ENCODE peak calls at places on chromosomes 7 and 10, in eight cellular contexts. One of them, this sample, is unnamed.
A peak's percentile ranks its signal among the peaks of the same experiment; 100 is the strongest.

GRCh38 chr7:26090927-26091519 is 61.0 kb upstream of the NFE2L3 start:
- DNase-seq in fibroblast of pulmonary artery: peak; percentile 81
- DNase-seq in fibroblast of the aortic adventitia: peak; percentile 81
- DNase-seq in GOT3: no peak
- DNase-seq in substantia nigra: no peak
- DNase-seq in fibroblast of lung: peak; percentile 84
- DNase-seq in NCI-H1092: peak; percentile 66
- DNase-seq in dermis blood vessel endothelial cell: peak; percentile 81
- DNase-seq in this sample: peak; percentile 84

GRCh38 chr7:16826061-16826460 is 21.3 kb upstream of the AGR2 start:
- DNase-seq in substantia nigra: no peak
- DNase-seq in dermis blood vessel endothelial cell: no peak
- DNase-seq in fibroblast of pulmonary artery: no peak
- DNase-seq in fibroblast of the aortic adventitia: no peak
- DNase-seq in GOT3: no peak
- DNase-seq in fibroblast of lung: no peak
- DNase-seq in NCI-H1092: no peak
- DNase-seq in this sample: no peak

GRCh38 chr7:117219485-117219884 is 103.4 kb downstream of the WNT2 start:
- DNase-seq in fibroblast of lung: peak; percentile 28
- DNase-seq in fibroblast of pulmonary artery: peak; percentile 18
- DNase-seq in fibroblast of the aortic adventitia: peak; percentile 40
- DNase-seq in GOT3: no peak
- DNase-seq in dermis blood vessel endothelial cell: no peak
- DNase-seq in NCI-H1092: no peak
- DNase-seq in substantia nigra: no peak
- DNase-seq in this sample: no peak

GRCh38 chr7:112495820-112496462 is 15.2 kb downstream of the LSMEM1 start:
- DNase-seq in fibroblast of lung: peak; percentile 81
- DNase-seq in substantia nigra: no peak
- DNase-seq in NCI-H1092: peak; percentile 34
- DNase-seq in GOT3: no peak
- DNase-seq in fibroblast of pulmonary artery: peak; percentile 77
- DNase-seq in dermis blood vessel endothelial cell: peak; percentile 79
- DNase-seq in fibroblast of the aortic adventitia: peak; percentile 80
- DNase-seq in this sample: peak; percentile 84

GRCh38 chr7:95874541-95875265 is 102.3 kb downstream of the DYNC1I1 start:
- DNase-seq in dermis blood vessel endothelial cell: peak; percentile 67
- DNase-seq in fibroblast of lung: no peak
- DNase-seq in substantia nigra: no peak
- DNase-seq in GOT3: no peak
- DNase-seq in fibroblast of pulmonary artery: peak; percentile 45
- DNase-seq in NCI-H1092: no peak
- DNase-seq in fibroblast of the aortic adventitia: peak; percentile 29
- DNase-seq in this sample: no peak

GRCh38 chr7:70006411-70006920 is 408.2 kb downstream of the AUTS2 start:
- DNase-seq in fibroblast of the aortic adventitia: no peak
- DNase-seq in substantia nigra: no peak
- DNase-seq in GOT3: no peak
- DNase-seq in NCI-H1092: no peak
- DNase-seq in fibroblast of lung: peak; percentile 61
- DNase-seq in fibroblast of pulmonary artery: peak; percentile 20
- DNase-seq in dermis blood vessel endothelial cell: no peak
- DNase-seq in this sample: no peak

GRCh38 chr10:15209827-15210509 is 41.5 kb upstream of the NMT2 start:
- DNase-seq in GOT3: no peak
- DNase-seq in fibroblast of lung: peak; percentile 82
- DNase-seq in dermis blood vessel endothelial cell: peak; percentile 94
- DNase-seq in fibroblast of pulmonary artery: peak; percentile 81
- DNase-seq in fibroblast of the aortic adventitia: peak; percentile 80
- DNase-seq in NCI-H1092: peak; percentile 37
- DNase-seq in substantia nigra: peak; percentile 54
- DNase-seq in this sample: peak; percentile 82

GRCh38 chr10:84499846-84500245 is 171.5 kb downstream of the CCSER2 start:
- DNase-seq in substantia nigra: no peak
- DNase-seq in fibroblast of lung: no peak
- DNase-seq in fibroblast of pulmonary artery: no peak
- DNase-seq in GOT3: no peak
- DNase-seq in fibroblast of the aortic adventitia: no peak
- DNase-seq in NCI-H1092: no peak
- DNase-seq in dermis blood vessel endothelial cell: no peak
- DNase-seq in this sample: peak; percentile 76

GRCh38 chr10:23262928-23263327 is 70.8 kb downstream of the PTF1A start:
- DNase-seq in fibroblast of lung: no peak
- DNase-seq in substantia nigra: no peak
- DNase-seq in NCI-H1092: no peak
- DNase-seq in GOT3: no peak
- DNase-seq in fibroblast of pulmonary artery: no peak
- DNase-seq in dermis blood vessel endothelial cell: no peak
- DNase-seq in fibroblast of the aortic adventitia: no peak
- DNase-seq in this sample: no peak

GRCh38 chr10:42961776-42962119 is 115.1 kb upstream of the RET start:
- DNase-seq in fibroblast of the aortic adventitia: no peak
- DNase-seq in fibroblast of pulmonary artery: no peak
- DNase-seq in GOT3: no peak
- DNase-seq in substantia nigra: no peak
- DNase-seq in NCI-H1092: no peak
- DNase-seq in fibroblast of lung: no peak
- DNase-seq in dermis blood vessel endothelial cell: no peak
- DNase-seq in this sample: no peak

GRCh38 chr10:24722676-24723385 is 856 bp downstream of the ARHGAP21 start:
- DNase-seq in dermis blood vessel endothelial cell: peak; percentile 64
- DNase-seq in NCI-H1092: no peak
- DNase-seq in fibroblast of the aortic adventitia: peak; percentile 65
- DNase-seq in substantia nigra: peak; percentile 48
- DNase-seq in fibroblast of pulmonary artery: peak; percentile 57
- DNase-seq in GOT3: no peak
- DNase-seq in fibroblast of lung: peak; percentile 59
- DNase-seq in this sample: peak; percentile 70

GRCh38 chr10:126351021-126351420 is 37.3 kb downstream of the ADAM12 start:
- DNase-seq in fibroblast of pulmonary artery: no peak
- DNase-seq in fibroblast of lung: no peak
- DNase-seq in fibroblast of the aortic adventitia: no peak
- DNase-seq in dermis blood vessel endothelial cell: no peak
- DNase-seq in NCI-H1092: no peak
- DNase-seq in substantia nigra: no peak
- DNase-seq in GOT3: no peak
- DNase-seq in this sample: no peak

GRCh38 chr10:30806824-30807223 is 177.3 kb upstream of the LYZL2 start:
- DNase-seq in GOT3: no peak
- DNase-seq in substantia nigra: no peak
- DNase-seq in NCI-H1092: no peak
- DNase-seq in fibroblast of lung: no peak
- DNase-seq in fibroblast of pulmonary artery: no peak
- DNase-seq in dermis blood vessel endothelial cell: no peak
- DNase-seq in fibroblast of the aortic adventitia: no peak
- DNase-seq in this sample: no peak

GRCh38 chr7:44637788-44638594 is 31.6 kb downstream of the OGDH start:
- DNase-seq in fibroblast of the aortic adventitia: peak; percentile 95
- DNase-seq in substantia nigra: no peak
- DNase-seq in NCI-H1092: no peak
- DNase-seq in GOT3: peak; percentile 38
- DNase-seq in fibroblast of pulmonary artery: peak; percentile 86
- DNase-seq in fibroblast of lung: peak; percentile 96
- DNase-seq in dermis blood vessel endothelial cell: peak; percentile 41
- DNase-seq in this sample: no peak

GRCh38 chr7:100673942-100674431 is 447 bp downstream of the GNB2 start:
- DNase-seq in fibroblast of the aortic adventitia: peak; percentile 38
- DNase-seq in GOT3: no peak
- DNase-seq in substantia nigra: no peak
- DNase-seq in fibroblast of pulmonary artery: no peak
- DNase-seq in fibroblast of lung: peak; percentile 39
- DNase-seq in NCI-H1092: peak; percentile 57
- DNase-seq in dermis blood vessel endothelial cell: no peak
- DNase-seq in this sample: no peak

GRCh38 chr10:132338876-132339275 is 6.9 kb downstream of the LRRC27 start:
- DNase-seq in fibroblast of the aortic adventitia: no peak
- DNase-seq in dermis blood vessel endothelial cell: no peak
- DNase-seq in NCI-H1092: no peak
- DNase-seq in fibroblast of lung: no peak
- DNase-seq in GOT3: no peak
- DNase-seq in substantia nigra: no peak
- DNase-seq in fibroblast of pulmonary artery: no peak
- DNase-seq in this sample: no peak

GRCh38 chr10:72727128-72727527 is 35.2 kb downstream of the MCU start:
- DNase-seq in dermis blood vessel endothelial cell: no peak
- DNase-seq in NCI-H1092: no peak
- DNase-seq in fibroblast of pulmonary artery: no peak
- DNase-seq in fibroblast of lung: no peak
- DNase-seq in GOT3: no peak
- DNase-seq in substantia nigra: no peak
- DNase-seq in fibroblast of the aortic adventitia: no peak
- DNase-seq in this sample: peak; percentile 39

GRCh38 chr10:7788640-7789335 is 811 bp downstream of the ATP5F1C start:
- DNase-seq in fibroblast of the aortic adventitia: peak; percentile 28
- DNase-seq in fibroblast of pulmonary artery: peak; percentile 36
- DNase-seq in NCI-H1092: no peak
- DNase-seq in substantia nigra: no peak
- DNase-seq in dermis blood vessel endothelial cell: peak; percentile 43
- DNase-seq in fibroblast of lung: peak; percentile 24
- DNase-seq in GOT3: no peak
- DNase-seq in this sample: no peak

GRCh38 chr10:116888380-116889055 is 39.2 kb downstream of the ENO4 start:
- DNase-seq in fibroblast of the aortic adventitia: peak; percentile 82
- DNase-seq in fibroblast of pulmonary artery: peak; percentile 87
- DNase-seq in NCI-H1092: no peak
- DNase-seq in GOT3: no peak
- DNase-seq in fibroblast of lung: peak; percentile 72
- DNase-seq in substantia nigra: no peak
- DNase-seq in dermis blood vessel endothelial cell: peak; percentile 71
- DNase-seq in this sample: peak; percentile 89

GRCh38 chr7:139734395-139734794 is 43.4 kb downstream of the HIPK2 start:
- DNase-seq in GOT3: no peak
- DNase-seq in NCI-H1092: no peak
- DNase-seq in fibroblast of the aortic adventitia: peak; percentile 96
- DNase-seq in substantia nigra: no peak
- DNase-seq in fibroblast of pulmonary artery: peak; percentile 99
- DNase-seq in fibroblast of lung: peak; percentile 100
- DNase-seq in dermis blood vessel endothelial cell: peak; percentile 69
- DNase-seq in this sample: no peak

GRCh38 chr7:143906895-143907294 is 4.9 kb upstream of the TCAF1 start:
- DNase-seq in fibroblast of lung: no peak
- DNase-seq in substantia nigra: no peak
- DNase-seq in NCI-H1092: no peak
- DNase-seq in fibroblast of the aortic adventitia: no peak
- DNase-seq in dermis blood vessel endothelial cell: no peak
- DNase-seq in GOT3: no peak
- DNase-seq in fibroblast of pulmonary artery: no peak
- DNase-seq in this sample: peak; percentile 83

GRCh38 chr10:61343781-61344180 is 109.4 kb downstream of the TMEM26 start:
- DNase-seq in dermis blood vessel endothelial cell: no peak
- DNase-seq in fibroblast of the aortic adventitia: no peak
- DNase-seq in NCI-H1092: no peak
- DNase-seq in GOT3: no peak
- DNase-seq in fibroblast of lung: no peak
- DNase-seq in fibroblast of pulmonary artery: no peak
- DNase-seq in substantia nigra: no peak
- DNase-seq in this sample: no peak

GRCh38 chr10:119308556-119309422 is 101.4 kb downstream of the GRK5 start:
- DNase-seq in fibroblast of the aortic adventitia: no peak
- DNase-seq in dermis blood vessel endothelial cell: peak; percentile 67
- DNase-seq in substantia nigra: no peak
- DNase-seq in fibroblast of lung: no peak
- DNase-seq in GOT3: no peak
- DNase-seq in fibroblast of pulmonary artery: no peak
- DNase-seq in NCI-H1092: no peak
- DNase-seq in this sample: no peak

GRCh38 chr10:128047991-128048826 is 78.0 kb downstream of the MKI67 start:
- DNase-seq in NCI-H1092: no peak
- DNase-seq in GOT3: no peak
- DNase-seq in substantia nigra: no peak
- DNase-seq in fibroblast of the aortic adventitia: peak; percentile 19
- DNase-seq in dermis blood vessel endothelial cell: peak; percentile 66
- DNase-seq in fibroblast of lung: peak; percentile 69
- DNase-seq in fibroblast of pulmonary artery: peak; percentile 91
- DNase-seq in this sample: no peak

GRCh38 chr10:95478185-95478584 is 83.0 kb downstream of the SORBS1 start:
- DNase-seq in fibroblast of the aortic adventitia: no peak
- DNase-seq in NCI-H1092: no peak
- DNase-seq in dermis blood vessel endothelial cell: no peak
- DNase-seq in fibroblast of pulmonary artery: no peak
- DNase-seq in fibroblast of lung: no peak
- DNase-seq in GOT3: no peak
- DNase-seq in substantia nigra: no peak
- DNase-seq in this sample: no peak

GRCh38 chr10:122347162-122347561 is 27.3 kb upstream of the PLEKHA1 start:
- DNase-seq in GOT3: no peak
- DNase-seq in NCI-H1092: no peak
- DNase-seq in fibroblast of lung: no peak
- DNase-seq in substantia nigra: no peak
- DNase-seq in fibroblast of pulmonary artery: no peak
- DNase-seq in fibroblast of the aortic adventitia: no peak
- DNase-seq in dermis blood vessel endothelial cell: no peak
- DNase-seq in this sample: no peak

GRCh38 chr10:129467346-129468119 is 492 bp downstream of the MGMT start:
- DNase-seq in fibroblast of pulmonary artery: peak; percentile 24
- DNase-seq in dermis blood vessel endothelial cell: peak; percentile 54
- DNase-seq in GOT3: no peak
- DNase-seq in fibroblast of lung: peak; percentile 27
- DNase-seq in NCI-H1092: no peak
- DNase-seq in fibroblast of the aortic adventitia: peak; percentile 34
- DNase-seq in substantia nigra: peak; percentile 18
- DNase-seq in this sample: no peak

GRCh38 chr10:34489973-34490372 is 325.1 kb downstream of the PARD3 start:
- DNase-seq in NCI-H1092: no peak
- DNase-seq in substantia nigra: no peak
- DNase-seq in fibroblast of lung: peak; percentile 22
- DNase-seq in fibroblast of the aortic adventitia: peak; percentile 61
- DNase-seq in fibroblast of pulmonary artery: peak; percentile 51
- DNase-seq in dermis blood vessel endothelial cell: no peak
- DNase-seq in GOT3: no peak
- DNase-seq in this sample: no peak

GRCh38 chr7:2066251-2066919 is 166.4 kb downstream of the MAD1L1 start:
- DNase-seq in substantia nigra: no peak
- DNase-seq in fibroblast of the aortic adventitia: no peak
- DNase-seq in GOT3: no peak
- DNase-seq in NCI-H1092: no peak
- DNase-seq in fibroblast of lung: no peak
- DNase-seq in fibroblast of pulmonary artery: no peak
- DNase-seq in dermis blood vessel endothelial cell: no peak
- DNase-seq in this sample: no peak

GRCh38 chr10:48505394-48506112 is 99.3 kb downstream of the ARHGAP22 start:
- DNase-seq in fibroblast of pulmonary artery: no peak
- DNase-seq in GOT3: no peak
- DNase-seq in fibroblast of lung: no peak
- DNase-seq in substantia nigra: no peak
- DNase-seq in fibroblast of the aortic adventitia: no peak
- DNase-seq in NCI-H1092: no peak
- DNase-seq in dermis blood vessel endothelial cell: no peak
- DNase-seq in this sample: peak; percentile 74

GRCh38 chr10:10589540-10589939 is 428.1 kb upstream of the CELF2 start:
- DNase-seq in fibroblast of lung: peak; percentile 98
- DNase-seq in NCI-H1092: no peak
- DNase-seq in dermis blood vessel endothelial cell: peak; percentile 16
- DNase-seq in substantia nigra: no peak
- DNase-seq in fibroblast of the aortic adventitia: peak; percentile 98
- DNase-seq in GOT3: no peak
- DNase-seq in fibroblast of pulmonary artery: peak; percentile 99
- DNase-seq in this sample: peak; percentile 16

GRCh38 chr7:143205560-143206293 is 16.1 kb upstream of the TAS2R40 start:
- DNase-seq in GOT3: no peak
- DNase-seq in fibroblast of lung: no peak
- DNase-seq in fibroblast of pulmonary artery: peak; percentile 4
- DNase-seq in fibroblast of the aortic adventitia: no peak
- DNase-seq in NCI-H1092: no peak
- DNase-seq in substantia nigra: no peak
- DNase-seq in dermis blood vessel endothelial cell: no peak
- DNase-seq in this sample: no peak

GRCh38 chr10:62860946-62861345 is 44.8 kb upstream of the EGR2 start:
- DNase-seq in substantia nigra: no peak
- DNase-seq in dermis blood vessel endothelial cell: peak; percentile 28
- DNase-seq in fibroblast of lung: peak; percentile 6
- DNase-seq in fibroblast of the aortic adventitia: peak; percentile 19
- DNase-seq in NCI-H1092: no peak
- DNase-seq in fibroblast of pulmonary artery: peak; percentile 57
- DNase-seq in GOT3: no peak
- DNase-seq in this sample: no peak

GRCh38 chr10:60963441-60964256 is 19.7 kb upstream of the RHOBTB1 start:
- DNase-seq in GOT3: no peak
- DNase-seq in fibroblast of lung: peak; percentile 39
- DNase-seq in NCI-H1092: no peak
- DNase-seq in fibroblast of the aortic adventitia: peak; percentile 74
- DNase-seq in substantia nigra: no peak
- DNase-seq in dermis blood vessel endothelial cell: peak; percentile 80
- DNase-seq in fibroblast of pulmonary artery: peak; percentile 82
- DNase-seq in this sample: peak; percentile 39